ENCODE peak calls at places on chromosome 5, in six cellular contexts. T, A, M, F, W and P are unnamed samples.
A peak's percentile ranks its signal among the peaks of the same experiment; 100 is the strongest.

GRCh38 chr5:6419340-6419852 is 29.3 kb upstream of the UBE2QL1 start:
- DNase-seq in F (no peak), A (no peak), M (peak; percentile 3), W (no peak), T (no peak), P (peak; percentile 77)

GRCh38 chr5:17230808-17231525 is 13.5 kb downstream of the BASP1 start:
- DNase-seq in T (no peak), F (no peak), W (no peak), M (no peak), A (no peak), P (no peak)

GRCh38 chr5:44389410-44389879 is at the start of gene FGF10:
- DNase-seq in A (peak; percentile 24), F (peak; percentile 22), W (peak; percentile 29), T (peak; percentile 49), M (peak; percentile 1), P (peak; percentile 50)

GRCh38 chr5:135834639-135835529 is at the start of gene SLC25A48:
- DNase-seq in F (no peak), A (peak; percentile 51), M (peak; percentile 39), T (peak; percentile 80), W (peak; percentile 41), P (peak; percentile 64)

GRCh38 chr5:21802869-21803490 is 1050.2 kb downstream of the CDH12 start:
- DNase-seq in F (no peak), T (no peak), W (no peak), M (peak; percentile 29), A (no peak), P (peak; percentile 61)

GRCh38 chr5:115355777-115356381 is 59.4 kb upstream of the CCDC112 start:
- DNase-seq in F (no peak), T (no peak), A (no peak), M (no peak), W (no peak), P (no peak)

GRCh38 chr5:28743362-28743761 is 1705.0 kb upstream of the CDH9 start:
- DNase-seq in A (no peak), F (no peak), T (no peak), W (no peak), M (peak; percentile 24), P (no peak)

GRCh38 chr5:146877178-146877681 is 1.3 kb downstream of the PPP2R2B start:
- DNase-seq in T (no peak), F (no peak), A (no peak), M (peak; percentile 26), W (no peak), P (no peak)

GRCh38 chr5:83387041-83387440 is 84.5 kb upstream of the VCAN start:
- DNase-seq in F (no peak), A (no peak), W (no peak), M (no peak), T (no peak), P (no peak)

GRCh38 chr5:178359738-178360137 is 127.1 kb upstream of the PHYKPL start:
- DNase-seq in W (no peak), M (no peak), A (no peak), F (no peak), T (peak; percentile 28), P (no peak)

GRCh38 chr5:10669983-10670382 is 91.1 kb downstream of the DAP start:
- DNase-seq in T (no peak), F (no peak), A (no peak), W (no peak), M (no peak), P (no peak)

GRCh38 chr5:179599973-179600372 is 23.5 kb downstream of the HNRNPH1 start:
- DNase-seq in W (no peak), A (no peak), F (no peak), M (no peak), T (no peak), P (no peak)

GRCh38 chr5:103232393-103232999 is 26.1 kb upstream of the MACIR start:
- DNase-seq in F (peak; percentile 5), A (no peak), M (peak; percentile 44), W (no peak), T (no peak), P (peak; percentile 66)

GRCh38 chr5:93675458-93676450 is 65.6 kb downstream of the POU5F2 start:
- DNase-seq in W (no peak), T (no peak), F (no peak), M (no peak), A (no peak), P (no peak)

GRCh38 chr5:115098041-115098702 is 71.5 kb downstream of the TRIM36 start:
- DNase-seq in W (no peak), A (no peak), M (peak; percentile 46), F (peak; percentile 16), T (no peak), P (peak; percentile 73)

GRCh38 chr5:10144040-10144439 is 105.6 kb downstream of the ATPSCKMT start:
- DNase-seq in A (no peak), T (no peak), W (no peak), M (no peak), F (no peak), P (no peak)

GRCh38 chr5:60173672-60174071 is 280.1 kb upstream of the PDE4D start:
- DNase-seq in W (no peak), T (no peak), A (no peak), F (no peak), M (no peak), P (no peak)

GRCh38 chr5:89268460-89268859 is 385.5 kb upstream of the MEF2C start:
- DNase-seq in W (no peak), F (no peak), A (no peak), T (no peak), M (no peak), P (no peak)

GRCh38 chr5:171630047-171630669 is 155.5 kb upstream of the SMIM23 start:
- DNase-seq in F (no peak), T (no peak), A (peak; percentile 68), W (peak; percentile 63), M (peak; percentile 62), P (peak; percentile 64)

GRCh38 chr5:37326536-37326935 is 44.4 kb downstream of the NUP155 start:
- DNase-seq in W (no peak), F (no peak), A (no peak), T (no peak), M (no peak), P (no peak)
- H3K36me3 ChIP-seq in W (peaks cover 100% of the 10 kb centered on the region), F (peaks cover 3% of the 10 kb centered on the region), A (peaks cover 90% of the 10 kb centered on the region), T (peaks cover 13% of the 10 kb centered on the region), M (peaks cover 8% of the 10 kb centered on the region), P (peaks cover 85% of the 10 kb centered on the region)

GRCh38 chr5:139651863-139652787 is 4.0 kb downstream of the CXXC5 start:
- DNase-seq in F (peak; percentile 88), W (peak; percentile 84), M (peak; percentile 94), T (peak; percentile 77), A (peak; percentile 80), P (peak; percentile 92)
- H3K4me3 ChIP-seq in F (no peak overlapping the region), W (peak overlapping the region; percentile 90), M (peak overlapping the region; percentile 11), T (peak overlapping the region; percentile 98), A (no peak overlapping the region), P (peak overlapping the region; percentile 90)

DNA sequence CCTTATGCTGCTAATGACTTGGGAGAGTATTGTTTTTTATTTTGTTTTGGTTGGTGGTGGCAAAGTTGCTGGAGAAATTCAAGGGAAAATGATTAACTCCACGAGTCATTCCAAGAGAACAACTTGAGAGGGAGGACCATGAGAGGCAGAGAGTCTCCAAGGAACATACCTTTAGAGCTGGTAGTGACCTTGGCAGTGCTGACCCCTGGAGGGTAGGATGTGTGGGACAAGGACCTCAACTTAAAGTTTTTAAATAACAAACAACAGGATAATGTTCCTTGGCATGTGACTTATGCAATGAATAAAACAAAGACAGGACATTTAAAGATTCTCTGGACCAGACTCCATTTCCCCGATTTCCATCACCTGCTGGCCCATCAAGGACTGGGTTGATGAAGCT is 139.7 kb downstream of the LRRC70 start:
- DNase-seq in T (no peak), M (no peak), F (no peak), A (no peak), W (no peak), P (no peak)
- TF ChIP-seq CTCF in T (no peak), M (no peak), F (no peak), A (no peak), W (no peak), P (no peak)

GRCh38 chr5:148408092-148408491 is 24.3 kb downstream of the FBXO38 start:
- DNase-seq in T (no peak), M (no peak), W (no peak), A (no peak), F (no peak), P (no peak)

GRCh38 chr5:148414848-148415247 is 31.1 kb downstream of the FBXO38 start:
- DNase-seq in T (no peak), M (no peak), F (no peak), W (no peak), A (no peak), P (no peak)

GRCh38 chr5:148406406-148406805 is 22.6 kb downstream of the FBXO38 start:
- DNase-seq in A (no peak), M (no peak), T (no peak), W (no peak), F (no peak), P (no peak)

GRCh38 chr5:148416921-148417320 is 33.2 kb downstream of the FBXO38 start:
- DNase-seq in T (no peak), M (peak; percentile 78), W (no peak), F (no peak), A (no peak), P (no peak)

GRCh38 chr5:148412124-148412523 is 28.4 kb downstream of the FBXO38 start:
- DNase-seq in W (no peak), A (no peak), T (no peak), M (no peak), F (no peak), P (no peak)
- H3K36me3 ChIP-seq in W (peaks cover 92% of the 10 kb centered on the region), A (peaks cover 56% of the 10 kb centered on the region), T (peaks cover 11% of the 10 kb centered on the region), M (peaks cover 16% of the 10 kb centered on the region), F (peaks cover 3% of the 10 kb centered on the region), P (peaks cover 65% of the 10 kb centered on the region)

GRCh38 chr5:32027093-32027716 is 146.9 kb downstream of the GOLPH3 start:
- DNase-seq in W (no peak), T (no peak), A (no peak), F (no peak), M (peak; percentile 64), P (no peak)

GRCh38 chr5:32030226-32030625 is 143.9 kb downstream of the GOLPH3 start:
- DNase-seq in T (no peak), W (no peak), M (no peak), F (no peak), A (no peak), P (peak; percentile 70)

GRCh38 chr5:32030686-32031478 is 143.2 kb downstream of the GOLPH3 start:
- DNase-seq in W (no peak), F (no peak), T (no peak), M (peak; percentile 49), A (no peak), P (peak; percentile 32)

GRCh38 chr5:32029291-32029690 is 144.8 kb downstream of the GOLPH3 start:
- DNase-seq in W (no peak), M (peak; percentile 68), A (no peak), T (no peak), F (no peak), P (no peak)

DNA sequence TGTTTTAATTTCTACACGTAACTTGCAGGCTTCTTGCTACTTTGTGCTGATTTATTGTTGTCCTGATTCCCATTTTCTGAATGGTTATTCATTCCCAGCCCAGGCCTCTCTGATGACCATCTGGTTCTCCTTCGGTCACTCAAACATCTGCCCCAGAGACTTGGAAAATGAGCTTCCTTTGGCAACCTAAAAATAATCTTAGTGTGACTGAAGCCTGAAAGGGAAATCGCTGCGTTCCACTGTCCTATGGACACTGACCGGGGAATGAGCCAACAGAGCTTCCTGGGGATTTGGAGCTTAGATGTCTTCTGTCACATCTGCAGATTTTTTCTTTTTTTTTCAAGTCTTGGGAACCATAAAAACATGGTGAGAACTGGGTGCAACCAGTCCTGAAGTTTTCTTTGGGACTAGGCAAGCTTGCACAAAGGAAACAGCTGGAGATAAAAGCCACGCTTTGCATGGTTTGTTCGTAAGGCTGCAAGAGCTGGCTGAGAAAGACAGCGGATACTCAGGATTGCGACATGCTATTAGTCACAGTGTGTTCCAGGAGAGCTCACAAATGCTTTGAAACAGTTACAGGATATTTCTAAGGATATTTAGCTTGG is 146.3 kb downstream of the GOLPH3 start:
- DNase-seq in A (peak; percentile 78), W (peak; percentile 67), F (peak; percentile 83), T (no peak), M (peak; percentile 98), P (peak; percentile 97)
- H3K4me3 ChIP-seq in A (no peak overlapping the region), W (peak overlapping the region; percentile 32), F (no peak overlapping the region), T (no peak overlapping the region), M (peak overlapping the region; percentile 24), P (peak overlapping the region; percentile 27)